ENCODE peak calls at places on chromosomes 11 and 22, in seven cellular contexts. T is T1000, C is GM23248, J is dermis microvascular lymphatic vessel endothelial cell, V is choroid plexus epithelial cell, S is PC-3, Z is nephron progenitor cell. O is an unnamed sample.

GRCh38 chr11:66008468-66009101 is 3.2 kb upstream of the CST6 start:
- DNase-seq in T (no peak), C (no peak), J (no peak), V (no peak), S (peak), Z (peak), O (no peak)

GRCh38 chr11:66259976-66260375 is 8.5 kb upstream of the RAB1B start:
- DNase-seq in T (no peak), C (no peak), J (no peak), V (no peak), S (no peak), Z (no peak), O (no peak)

GRCh38 chr11:1503708-1504104 is 17.1 kb upstream of the MOB2 start:
- DNase-seq in T (no peak), C (peak), J (no peak), V (no peak), S (no peak), Z (no peak), O (no peak)

GRCh38 chr11:47967577-47968230 is 12.7 kb upstream of the PTPRJ start:
- DNase-seq in T (peak), C (peak), J (no peak), V (peak), S (no peak), Z (no peak), O (no peak)

GRCh38 chr22:50224071-50224470 is 20.8 kb downstream of the TUBGCP6 start:
- DNase-seq in T (no peak), C (no peak), J (no peak), V (no peak), S (no peak), Z (no peak), O (no peak)

GRCh38 chr11:10488121-10488580 is 33.1 kb downstream of the AMPD3 start:
- DNase-seq in T (no peak), C (no peak), J (no peak), V (peak), S (peak), Z (no peak), O (no peak)

GRCh38 chr11:83649468-83649915 is 363.3 kb upstream of the CCDC90B start:
- DNase-seq in T (no peak), C (no peak), J (no peak), V (no peak), S (no peak), Z (no peak), O (no peak)

GRCh38 chr22:42473484-42474193 is 41.4 kb upstream of the NFAM1 start:
- DNase-seq in T (no peak), C (peak), J (peak), V (peak), S (peak), Z (no peak), O (no peak)

GRCh38 chr11:35944503-35945136 is 758 bp downstream of the LDLRAD3 start:
- DNase-seq in T (no peak), C (peak), J (no peak), V (peak), S (peak), Z (peak), O (no peak)

GRCh38 chr11:133579165-133580031 is 47.1 kb upstream of the OPCML start:
- DNase-seq in T (no peak), C (no peak), J (no peak), V (no peak), S (no peak), Z (peak), O (no peak)

GRCh38 chr11:1872267-1872985 is 19.3 kb downstream of the PRR33 start:
- DNase-seq in T (no peak), C (no peak), J (no peak), V (no peak), S (no peak), Z (no peak), O (no peak)

GRCh38 chr22:31532060-31532459 is 35.7 kb downstream of the SFI1 start:
- DNase-seq in T (no peak), C (peak), J (no peak), V (peak), S (no peak), Z (no peak), O (no peak)

O was measured in uterus.